ENCODE peak calls at places on chromosome 10, in four cellular contexts. One of them, this sample, is unnamed.
A peak's percentile ranks its signal among the peaks of the same experiment; 100 is the strongest.

GRCh38 chr10:88243202-88243744 is 339.8 kb downstream of the RNLS start:
- DNase-seq in HCT116: no peak
- DNase-seq in SK-N-SH: no peak
- DNase-seq in GM12878: no peak
- DNase-seq in this sample: no peak

GRCh38 chr10:7558036-7558435 is 108.7 kb downstream of the ITIH5 start:
- DNase-seq in GM12878: no peak
- DNase-seq in SK-N-SH: no peak
- DNase-seq in HCT116: no peak
- DNase-seq in this sample: no peak

GRCh38 chr10:49322371-49323170 is 23.6 kb downstream of the C10orf71 start:
- DNase-seq in GM12878: no peak
- DNase-seq in SK-N-SH: no peak
- DNase-seq in HCT116: no peak
- DNase-seq in this sample: no peak

GRCh38 chr10:52779541-52780390 is 7.2 kb upstream of the MBL2 start:
- DNase-seq in HCT116: peak; percentile 45
- DNase-seq in SK-N-SH: peak; percentile 81
- DNase-seq in GM12878: no peak
- DNase-seq in this sample: peak; percentile 50

GRCh38 chr10:57338823-57339558 is 928.7 kb downstream of the IPMK start:
- DNase-seq in HCT116: no peak
- DNase-seq in SK-N-SH: peak; percentile 52
- DNase-seq in GM12878: peak; percentile 7
- DNase-seq in this sample: peak; percentile 13

GRCh38 chr10:72126872-72127232 is 38.5 kb upstream of the SPOCK2 start:
- DNase-seq in HCT116: no peak
- DNase-seq in GM12878: no peak
- DNase-seq in SK-N-SH: no peak
- DNase-seq in this sample: no peak

GRCh38 chr10:33066558-33067236 is 108.7 kb upstream of the ITGB1 start:
- DNase-seq in GM12878: no peak
- DNase-seq in SK-N-SH: no peak
- DNase-seq in HCT116: no peak
- DNase-seq in this sample: no peak

GRCh38 chr10:31586708-31587107 is 267.7 kb downstream of the ZEB1 start:
- DNase-seq in SK-N-SH: no peak
- DNase-seq in GM12878: no peak
- DNase-seq in HCT116: no peak
- DNase-seq in this sample: no peak

GRCh38 chr10:130727766-130728490 is 583.6 kb downstream of the TCERG1L start:
- DNase-seq in HCT116: no peak
- DNase-seq in GM12878: no peak
- DNase-seq in SK-N-SH: no peak
- DNase-seq in this sample: no peak

GRCh38 chr10:103895458-103896186 is 22.4 kb downstream of the STN1 start:
- DNase-seq in HCT116: peak; percentile 97
- DNase-seq in SK-N-SH: no peak
- DNase-seq in GM12878: no peak
- DNase-seq in this sample: no peak

GRCh38 chr10:13613519-13613918 is 26.8 kb downstream of the PRPF18 start:
- DNase-seq in HCT116: no peak
- DNase-seq in SK-N-SH: peak; percentile 15
- DNase-seq in GM12878: no peak
- DNase-seq in this sample: no peak

GRCh38 chr10:25604591-25604990 is 329.4 kb upstream of the MYO3A start:
- DNase-seq in SK-N-SH: no peak
- DNase-seq in HCT116: no peak
- DNase-seq in GM12878: no peak
- DNase-seq in this sample: no peak

GRCh38 chr10:110402077-110402416 is 95.7 kb upstream of the DUSP5 start:
- DNase-seq in HCT116: no peak
- DNase-seq in SK-N-SH: no peak
- DNase-seq in GM12878: no peak
- DNase-seq in this sample: no peak

GRCh38 chr10:15368456-15368855 is 2.6 kb downstream of the FAM171A1 start:
- DNase-seq in SK-N-SH: no peak
- DNase-seq in HCT116: no peak
- DNase-seq in GM12878: no peak
- DNase-seq in this sample: no peak

GRCh38 chr10:6052247-6053221 is 9.6 kb downstream of the IL2RA start:
- DNase-seq in SK-N-SH: no peak
- DNase-seq in GM12878: peak; percentile 73
- DNase-seq in HCT116: no peak
- DNase-seq in this sample: no peak

GRCh38 chr10:82267465-82267864 is 392.5 kb downstream of the NRG3 start:
- DNase-seq in GM12878: no peak
- DNase-seq in HCT116: no peak
- DNase-seq in SK-N-SH: no peak
- DNase-seq in this sample: no peak

GRCh38 chr10:122013311-122013780 is 24.4 kb downstream of the TACC2 start:
- DNase-seq in SK-N-SH: no peak
- DNase-seq in HCT116: no peak
- DNase-seq in GM12878: no peak
- DNase-seq in this sample: no peak

GRCh38 chr10:14695833-14696232 is 78.9 kb downstream of the FAM107B start:
- DNase-seq in HCT116: no peak
- DNase-seq in SK-N-SH: no peak
- DNase-seq in GM12878: no peak
- DNase-seq in this sample: no peak

GRCh38 chr10:103238506-103239252 is 7.0 kb upstream of the RPEL1 start:
- DNase-seq in HCT116: peak; percentile 84
- DNase-seq in GM12878: no peak
- DNase-seq in SK-N-SH: no peak
- DNase-seq in this sample: no peak

GRCh38 chr10:22959950-22960349 is 32.1 kb downstream of the ARMC3 start:
- DNase-seq in GM12878: no peak
- DNase-seq in SK-N-SH: no peak
- DNase-seq in HCT116: no peak
- DNase-seq in this sample: no peak

GRCh38 chr10:62005687-62006086 is 104.2 kb downstream of the ARID5B start:
- DNase-seq in SK-N-SH: no peak
- DNase-seq in GM12878: no peak
- DNase-seq in HCT116: no peak
- DNase-seq in this sample: no peak

GRCh38 chr10:69362471-69362954 is 54.2 kb downstream of the TACR2 start:
- DNase-seq in GM12878: no peak
- DNase-seq in HCT116: no peak
- DNase-seq in SK-N-SH: peak; percentile 44
- DNase-seq in this sample: no peak

GRCh38 chr10:100825946-100826660 is 80.7 kb downstream of the PAX2 start:
- DNase-seq in SK-N-SH: no peak
- DNase-seq in HCT116: no peak
- DNase-seq in GM12878: no peak
- DNase-seq in this sample: no peak
- H3K4me3 ChIP-seq in SK-N-SH: no peak overlapping the region
- H3K4me3 ChIP-seq in HCT116: peak overlapping the region; percentile 51
- H3K4me3 ChIP-seq in GM12878: no peak overlapping the region
- H3K4me3 ChIP-seq in this sample: peak overlapping the region; percentile 36

GRCh38 chr10:114284346-114285071 is 45.5 kb downstream of the VWA2 start:
- DNase-seq in HCT116: no peak
- DNase-seq in GM12878: no peak
- DNase-seq in SK-N-SH: no peak
- DNase-seq in this sample: no peak

GRCh38 chr10:114288424-114289095 is 49.5 kb downstream of the VWA2 start:
- DNase-seq in HCT116: no peak
- DNase-seq in GM12878: no peak
- DNase-seq in SK-N-SH: no peak
- DNase-seq in this sample: no peak

GRCh38 chr10:114283535-114283934 is 44.5 kb downstream of the VWA2 start:
- DNase-seq in SK-N-SH: no peak
- DNase-seq in GM12878: no peak
- DNase-seq in HCT116: no peak
- DNase-seq in this sample: no peak

GRCh38 chr10:114286971-114287370 is 47.9 kb downstream of the VWA2 start:
- DNase-seq in HCT116: no peak
- DNase-seq in GM12878: no peak
- DNase-seq in SK-N-SH: no peak
- DNase-seq in this sample: no peak

DNA sequence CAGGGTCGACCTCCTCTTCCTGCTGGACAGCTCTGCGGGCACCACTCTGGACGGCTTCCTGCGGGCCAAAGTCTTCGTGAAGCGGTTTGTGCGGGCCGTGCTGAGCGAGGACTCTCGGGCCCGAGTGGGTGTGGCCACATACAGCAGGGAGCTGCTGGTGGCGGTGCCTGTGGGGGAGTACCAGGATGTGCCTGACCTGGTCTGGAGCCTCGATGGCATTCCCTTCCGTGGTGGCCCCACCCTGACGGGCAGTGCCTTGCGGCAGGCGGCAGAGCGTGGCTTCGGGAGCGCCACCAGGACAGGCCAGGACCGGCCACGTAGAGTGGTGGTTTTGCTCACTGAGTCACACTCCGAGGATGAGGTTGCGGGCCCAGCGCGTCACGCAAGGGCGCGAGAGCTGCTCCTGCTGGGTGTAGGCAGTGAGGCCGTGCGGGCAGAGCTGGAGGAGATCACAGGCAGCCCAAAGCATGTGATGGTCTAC is 46.9 kb downstream of the VWA2 start:
- DNase-seq in HCT116: no peak
- DNase-seq in SK-N-SH: no peak
- DNase-seq in GM12878: no peak
- DNase-seq in this sample: no peak
- TF ChIP-seq YY1 in HCT116: no peak
- TF ChIP-seq YY1 in SK-N-SH: no peak
- TF ChIP-seq YY1 in GM12878: no peak
- TF ChIP-seq YY1 in this sample: no peak

GRCh38 chr10:834493-834892 is 97.0 kb downstream of the LARP4B start:
- DNase-seq in HCT116: no peak
- DNase-seq in GM12878: no peak
- DNase-seq in SK-N-SH: no peak
- DNase-seq in this sample: no peak
- H3K36me3 ChIP-seq in HCT116: peaks cover 14% of the 10 kb centered on the region
- H3K36me3 ChIP-seq in GM12878: peaks cover 6% of the 10 kb centered on the region
- H3K36me3 ChIP-seq in SK-N-SH: peaks cover 67% of the 10 kb centered on the region
- H3K36me3 ChIP-seq in this sample: peaks cover 44% of the 10 kb centered on the region

GRCh38 chr10:42836771-42837468 is 54.3 kb downstream of the BMS1 start:
- DNase-seq in GM12878: no peak
- DNase-seq in HCT116: no peak
- DNase-seq in SK-N-SH: peak; percentile 82
- DNase-seq in this sample: no peak
- H3K4me3 ChIP-seq in GM12878: no peak overlapping the region
- H3K4me3 ChIP-seq in HCT116: no peak overlapping the region
- H3K4me3 ChIP-seq in SK-N-SH: peak overlapping the region; percentile 53
- H3K4me3 ChIP-seq in this sample: no peak overlapping the region

GRCh38 chr10:30028006-30028441 is 31.4 kb downstream of the JCAD start:
- DNase-seq in HCT116: no peak
- DNase-seq in GM12878: no peak
- DNase-seq in SK-N-SH: no peak
- DNase-seq in this sample: no peak
- TF ChIP-seq YY1 in HCT116: no peak
- TF ChIP-seq YY1 in GM12878: no peak
- TF ChIP-seq YY1 in SK-N-SH: no peak
- TF ChIP-seq YY1 in this sample: no peak

GRCh38 chr10:119111968-119112515 is 8.1 kb downstream of the DENND10 start:
- DNase-seq in SK-N-SH: no peak
- DNase-seq in GM12878: no peak
- DNase-seq in HCT116: no peak
- DNase-seq in this sample: no peak
- H3K36me3 ChIP-seq in SK-N-SH: peaks cover 29% of the 10 kb centered on the region
- H3K36me3 ChIP-seq in GM12878: no peaks in the 10 kb centered on the region
- H3K36me3 ChIP-seq in HCT116: peaks cover 26% of the 10 kb centered on the region
- H3K36me3 ChIP-seq in this sample: peaks cover 40% of the 10 kb centered on the region

GRCh38 chr10:58666024-58666423 is 153.4 kb downstream of the BICC1 start:
- DNase-seq in SK-N-SH: no peak
- DNase-seq in GM12878: no peak
- DNase-seq in HCT116: no peak
- DNase-seq in this sample: no peak
- H3K4me3 ChIP-seq in SK-N-SH: peak overlapping the region; percentile 8
- H3K4me3 ChIP-seq in GM12878: no peak overlapping the region
- H3K4me3 ChIP-seq in HCT116: no peak overlapping the region
- H3K4me3 ChIP-seq in this sample: no peak overlapping the region

DNA sequence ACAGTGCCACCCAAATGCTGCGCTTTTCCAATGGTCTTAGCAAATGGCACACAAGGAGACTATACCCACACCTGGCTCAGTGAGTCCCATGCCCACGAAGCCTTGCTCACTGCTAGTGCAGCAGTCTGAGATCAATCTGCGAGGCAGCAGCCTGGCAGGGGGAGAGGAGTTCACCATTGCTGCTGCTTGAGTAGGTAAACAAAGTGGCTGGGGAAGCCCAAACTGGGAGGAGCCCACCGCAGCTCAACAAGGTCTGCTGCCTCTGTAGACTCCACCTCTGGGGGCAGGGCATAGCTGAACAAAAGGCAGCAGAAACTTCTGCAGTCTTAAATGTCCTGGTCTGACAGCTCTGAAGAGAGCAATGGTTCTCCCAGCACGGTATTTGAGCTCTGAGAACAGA is 891.2 kb downstream of the PCDH15 start:
- DNase-seq in GM12878: no peak
- DNase-seq in HCT116: no peak
- DNase-seq in SK-N-SH: no peak
- DNase-seq in this sample: no peak
- TF ChIP-seq YY1 in GM12878: no peak
- TF ChIP-seq YY1 in HCT116: no peak
- TF ChIP-seq YY1 in SK-N-SH: no peak
- TF ChIP-seq YY1 in this sample: no peak

DNA sequence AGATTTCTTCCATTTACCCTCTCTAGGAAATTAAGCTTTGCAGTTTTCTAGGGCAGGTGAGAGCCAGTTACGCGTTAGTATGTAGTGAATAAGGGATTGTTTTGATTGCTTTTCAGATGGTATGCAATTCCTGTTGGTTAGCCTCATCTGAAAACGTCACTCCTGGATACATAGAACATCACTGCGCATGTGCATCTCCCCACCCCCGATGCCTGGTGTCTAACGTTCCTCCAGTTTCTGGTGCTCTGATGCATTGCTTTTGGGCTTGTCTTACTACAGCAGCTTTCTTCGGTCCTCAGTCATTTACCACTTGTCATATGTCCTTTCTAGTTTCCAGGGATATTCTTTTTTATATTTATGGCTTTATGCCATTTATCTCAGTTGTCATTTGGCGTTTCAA is 22.5 kb downstream of the MLLT10 start:
- DNase-seq in SK-N-SH: no peak
- DNase-seq in GM12878: no peak
- DNase-seq in HCT116: no peak
- DNase-seq in this sample: no peak
- H3K36me3 ChIP-seq in SK-N-SH: peaks cover 36% of the 10 kb centered on the region
- H3K36me3 ChIP-seq in GM12878: peaks cover 1% of the 10 kb centered on the region
- H3K36me3 ChIP-seq in HCT116: peaks cover 10% of the 10 kb centered on the region
- H3K36me3 ChIP-seq in this sample: peaks cover 53% of the 10 kb centered on the region

This sample was measured in NT2/D1.